ENCODE peak calls at places on chromosome 3, in ten cellular contexts. A is breast epithelium, S is transverse colon, O is heart left ventricle, C is right lobe of liver, P is sigmoid colon, D is HepG2, R is IMR-90, U is GM12878, H is vagina. B is an unnamed sample. For H3K36me3, the result is how much of the 10 kb centered on the place peaks cover.

GRCh38 chr3:53144446-53144845 is 14.2 kb upstream of the RFT1 start:
- DNase-seq in D (no peak), S (no peak), H (no peak), A (no peak), C (no peak), O (no peak), U (no peak), R (no peak), P (peak), B (no peak)

GRCh38 chr3:16122155-16122554 is 52.3 kb upstream of the GALNT15 start:
- DNase-seq in U (no peak), C (no peak), P (no peak), R (no peak), A (no peak), D (no peak), O (no peak), H (no peak), S (no peak), B (no peak)

GRCh38 chr3:54837964-54838363 is 89.9 kb downstream of the LRTM1 start:
- DNase-seq in H (no peak), U (no peak), R (peak), C (no peak), P (no peak), D (no peak), O (no peak), S (no peak), A (no peak), B (no peak)

GRCh38 chr3:129016366-129016724 is 15.2 kb downstream of the EFCC1 start:
- DNase-seq in C (no peak), S (peak), H (no peak), A (no peak), P (no peak), U (no peak), D (peak), O (no peak), R (no peak), B (peak)

GRCh38 chr3:104628185-104628789 is 738.4 kb upstream of the ALCAM start:
- DNase-seq in D (peak), A (no peak), O (no peak), P (no peak), H (no peak), S (no peak), C (no peak), R (peak), U (no peak), B (no peak)

GRCh38 chr3:15579071-15579470 is 22.3 kb downstream of the HACL1 start:
- DNase-seq in O (no peak), R (no peak), S (no peak), A (no peak), U (no peak), P (no peak), C (no peak), D (no peak), H (no peak), B (no peak)

GRCh38 chr3:136021798-136022197 is 56.3 kb downstream of the PPP2R3A start:
- DNase-seq in C (no peak), D (no peak), S (no peak), R (peak), H (no peak), U (no peak), P (no peak), O (no peak), A (no peak), B (no peak)

GRCh38 chr3:196268270-196269163 is 19.0 kb downstream of the PCYT1A start:
- DNase-seq in S (no peak), O (no peak), C (no peak), R (peak), A (no peak), U (no peak), D (no peak), H (no peak), P (no peak), B (no peak)

GRCh38 chr3:169455472-169455871 is 208.0 kb downstream of the MECOM start:
- DNase-seq in A (no peak), O (no peak), R (no peak), H (no peak), P (no peak), C (no peak), S (no peak), U (no peak), D (no peak), B (no peak)

GRCh38 chr3:67000006-67000405 is 1.9 kb downstream of the KBTBD8 start:
- DNase-seq in H (no peak), R (peak), U (peak), P (no peak), D (no peak), C (no peak), S (no peak), O (no peak), A (no peak), B (no peak)

GRCh38 chr3:67001086-67001861 is 3.2 kb downstream of the KBTBD8 start:
- DNase-seq in A (no peak), C (no peak), D (no peak), O (no peak), U (no peak), H (no peak), S (no peak), P (no peak), R (no peak), B (no peak)

GRCh38 chr3:66997560-66998074 is 490 bp upstream of the KBTBD8 start:
- DNase-seq in H (no peak), A (no peak), O (no peak), P (no peak), S (no peak), C (no peak), D (no peak), U (no peak), R (peak), B (no peak)

GRCh38 chr3:66998899-66999235 is 760 bp downstream of the KBTBD8 start:
- DNase-seq in D (no peak), R (no peak), O (no peak), A (no peak), S (no peak), P (no peak), H (no peak), U (no peak), C (no peak), B (no peak)

GRCh38 chr3:66998075-66998898 is at the start of gene KBTBD8:
- DNase-seq in C (peak), P (peak), O (peak), S (peak), D (peak), A (peak), R (peak), H (peak), U (peak), B (peak)
- TF ChIP-seq POLR2A in C (peak), P (peak), O (peak), S (peak), D (peak), A (no peak), R (peak), H (no peak), U (peak), B (no peak)

DNA sequence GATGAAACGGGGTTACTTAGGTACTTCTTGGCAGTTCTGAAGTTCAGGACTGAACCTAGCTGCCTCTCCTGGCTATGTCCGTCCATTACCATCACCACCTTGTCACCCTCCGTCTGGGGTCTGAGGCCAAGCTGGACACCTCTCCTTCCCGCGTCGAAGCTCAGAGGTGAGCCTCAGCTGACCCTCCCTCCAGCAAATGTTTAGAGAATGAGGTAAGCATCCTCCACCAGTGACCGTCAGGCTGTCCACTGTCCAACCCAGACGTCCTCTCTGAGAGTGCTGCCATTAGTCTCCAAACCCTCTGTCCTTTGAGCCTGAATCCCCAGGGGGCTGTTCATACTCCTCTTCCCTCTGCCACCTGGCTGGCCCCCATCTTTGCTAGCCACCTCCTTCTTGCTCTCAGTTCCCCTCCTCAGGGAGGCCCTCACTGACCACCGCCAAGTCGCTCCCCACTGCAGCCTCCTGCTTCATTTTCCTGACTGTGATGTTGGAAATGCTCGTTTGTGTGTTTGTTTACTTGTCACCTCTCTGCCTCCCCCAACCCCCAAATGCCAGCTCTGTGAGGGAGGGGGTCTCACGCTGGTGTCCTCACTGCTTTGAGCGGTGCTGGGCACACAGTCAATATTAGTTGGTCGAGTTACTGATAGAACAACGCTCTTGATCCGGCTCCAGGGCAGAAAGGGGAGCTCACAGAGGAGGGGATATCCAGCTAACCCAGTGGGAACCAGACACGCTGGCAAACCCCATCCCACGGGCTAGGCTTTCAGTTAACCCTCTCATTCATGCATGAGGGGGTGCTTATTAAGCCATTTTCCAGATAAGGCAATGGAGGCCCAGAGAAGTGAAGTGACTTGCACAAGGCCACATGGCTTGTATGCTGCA is 64.9 kb downstream of the IQSEC1 start:
- DNase-seq in A (no peak), R (no peak), C (no peak), P (peak), H (no peak), U (no peak), O (no peak), D (no peak), S (no peak), B (no peak)
- H3K4me3 ChIP-seq in A (no peak), R (no peak), C (no peak), P (no peak), H (no peak), U (peak), O (no peak), D (no peak), S (no peak), B (no peak)

GRCh38 chr3:142489572-142490323 is 41.9 kb upstream of the XRN1 start:
- DNase-seq in D (peak), C (no peak), A (no peak), R (peak), S (no peak), U (no peak), O (no peak), H (no peak), P (no peak), B (no peak)
- H3K36me3 ChIP-seq in D (under half), C (under half), A (under half), R (under half), S (under half), U (under half), O (half or more), H (under half), P (under half), B (under half)

GRCh38 chr3:170717410-170718402 is 131.8 kb upstream of the SLC7A14 start:
- DNase-seq in C (no peak), U (no peak), D (no peak), H (no peak), A (no peak), R (peak), O (no peak), P (peak), S (no peak), B (no peak)
- TF ChIP-seq POLR2A in C (no peak), U (no peak), D (no peak), H (no peak), A (no peak), R (no peak), O (no peak), P (no peak), S (no peak), B (no peak)

GRCh38 chr3:50153782-50154475 is 1.2 kb upstream of the SEMA3F start:
- DNase-seq in U (no peak), O (no peak), C (no peak), D (no peak), H (no peak), S (no peak), A (no peak), P (no peak), R (no peak), B (no peak)
- H3K4me3 ChIP-seq in U (no peak), O (no peak), C (no peak), D (peak), H (peak), S (peak), A (no peak), P (peak), R (no peak), B (no peak)

GRCh38 chr3:119485563-119485962 is 12.8 kb upstream of the TIMMDC1 start:
- DNase-seq in S (no peak), O (no peak), H (no peak), P (no peak), C (no peak), U (no peak), D (no peak), R (no peak), A (no peak), B (no peak)
- H3K36me3 ChIP-seq in S (under half), O (half or more), H (under half), P (under half), C (under half), U (under half), D (under half), R (under half), A (under half), B (under half)

B was measured in body of pancreas.